ENCODE peak calls at places on chromosomes 5 and 9, in nine cellular contexts. Y is aorta; U is brain microvascular endothelial cell; X is kidney epithelial cell; T is uterus; H is body of pancreas; B is Peyer's patch; R is iPS DF 6.9; O is effector memory CD4-positive, alpha-beta T cell. Z is an unnamed sample. For H3K36me3, the result is how much of the 10 kb centered on the place peaks cover.

GRCh38 chr5:170642776-170643436 is 139.1 kb downstream of the KCNIP1 start:
- DNase-seq in Y (no peak), U (no peak), X (no peak), T (no peak), H (no peak), B (no peak), R (no peak), O (no peak), Z (no peak)

GRCh38 chr9:135960328-135961276 is 571 bp downstream of the UBAC1 start:
- DNase-seq in Y (peak), U (no peak), X (no peak), T (peak), H (peak), B (no peak), R (no peak), O (no peak), Z (no peak)

GRCh38 chr5:138468133-138468965 is 3.1 kb downstream of the EGR1 start:
- DNase-seq in Y (no peak), U (no peak), X (no peak), T (no peak), H (peak), B (no peak), R (no peak), O (no peak), Z (no peak)

GRCh38 chr5:61942462-61943049 is 363.4 kb upstream of the KIF2A start:
- DNase-seq in Y (no peak), U (no peak), X (no peak), T (no peak), H (no peak), B (no peak), R (no peak), O (no peak), Z (no peak)

GRCh38 chr9:132769895-132770774 is 99.9 kb downstream of the GTF3C4 start:
- DNase-seq in Y (peak), U (peak), X (no peak), T (peak), H (peak), B (peak), R (peak), O (peak), Z (peak)

GRCh38 chr9:10661376-10661775 is 48.6 kb upstream of the PTPRD start:
- DNase-seq in Y (no peak), U (no peak), X (no peak), T (no peak), H (no peak), B (no peak), R (no peak), O (no peak), Z (no peak)

GRCh38 chr5:72063219-72063819 is 44.0 kb upstream of the MAP1B start:
- DNase-seq in Y (no peak), U (peak), X (no peak), T (no peak), H (no peak), B (no peak), R (no peak), O (no peak), Z (no peak)

GRCh38 chr9:88572684-88573083 is 37.7 kb downstream of the NXNL2 start:
- DNase-seq in Y (no peak), U (no peak), X (no peak), T (no peak), H (no peak), B (no peak), R (no peak), O (no peak), Z (no peak)

GRCh38 chr9:112028242-112029221 is 131.9 kb downstream of the UGCG start:
- DNase-seq in Y (no peak), U (no peak), X (no peak), T (no peak), H (no peak), B (no peak), R (no peak), O (no peak), Z (peak)

GRCh38 chr5:151417712-151418111 is 29.7 kb upstream of the SLC36A1 start:
- DNase-seq in Y (no peak), U (no peak), X (no peak), T (no peak), H (no peak), B (no peak), R (no peak), O (no peak), Z (no peak)

GRCh38 chr9:91055845-91056244 is 254.2 kb downstream of the SYK start:
- DNase-seq in Y (no peak), U (no peak), X (no peak), T (no peak), H (no peak), B (no peak), R (no peak), O (no peak), Z (no peak)

GRCh38 chr9:87422999-87423398 is 74.7 kb upstream of the DAPK1 start:
- DNase-seq in Y (no peak), U (no peak), X (no peak), T (no peak), H (no peak), B (no peak), R (no peak), O (no peak), Z (no peak)

DNA sequence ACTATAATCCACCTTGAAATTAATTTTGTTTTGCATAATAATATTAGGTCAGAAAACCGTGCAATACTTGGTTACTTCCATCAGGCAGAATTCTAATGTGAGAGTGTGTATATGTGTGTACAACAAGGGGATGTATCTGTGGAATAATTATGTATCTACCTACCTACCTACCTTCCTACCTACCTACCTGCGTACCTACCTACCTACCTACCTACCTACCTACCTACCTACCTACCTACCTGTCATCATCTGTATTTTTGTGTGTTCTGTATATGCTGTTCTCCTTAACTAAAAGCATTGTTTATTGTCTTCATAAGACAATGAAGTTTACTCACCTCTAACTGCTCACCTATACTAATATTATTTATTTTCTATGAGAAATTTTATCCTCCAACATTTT is 52.8 kb downstream of the VCAN start:
- DNase-seq in Y (no peak), U (no peak), X (no peak), T (no peak), H (no peak), B (no peak), R (no peak), O (no peak), Z (no peak)
- H3K36me3 ChIP-seq in Y (under half), U (half or more), X (under half), T (under half), H (under half), B (under half), R (under half), O (under half), Z (under half)

GRCh38 chr5:157362982-157363381 is 97.0 kb upstream of the NIPAL4 start:
- DNase-seq in Y (no peak), U (no peak), X (no peak), T (no peak), H (no peak), B (no peak), R (no peak), O (no peak), Z (no peak)

GRCh38 chr5:157362502-157362901 is 96.6 kb downstream of the CYFIP2 start:
- DNase-seq in Y (no peak), U (no peak), X (no peak), T (no peak), H (no peak), B (no peak), R (no peak), O (no peak), Z (no peak)

GRCh38 chr5:157358871-157359270 is 92.9 kb downstream of the CYFIP2 start:
- DNase-seq in Y (no peak), U (no peak), X (no peak), T (no peak), H (no peak), B (no peak), R (no peak), O (no peak), Z (no peak)

GRCh38 chr5:157359350-157359910 is 93.5 kb downstream of the CYFIP2 start:
- DNase-seq in Y (no peak), U (no peak), X (no peak), T (no peak), H (no peak), B (no peak), R (no peak), O (no peak), Z (no peak)

GRCh38 chr5:157361865-157362465 is 96.0 kb downstream of the CYFIP2 start:
- DNase-seq in Y (no peak), U (peak), X (no peak), T (no peak), H (no peak), B (no peak), R (no peak), O (no peak), Z (no peak)
- H3K36me3 ChIP-seq in Y (under half), U (under half), X (under half), T (under half), H (under half), B (under half), R (under half), O (half or more), Z (half or more)

GRCh38 chr9:121189006-121189405 is 12.7 kb downstream of the RAB14 start:
- DNase-seq in Y (no peak), U (no peak), X (no peak), T (no peak), H (no peak), B (no peak), R (no peak), O (no peak), Z (no peak)

GRCh38 chr9:121185774-121186403 is 15.8 kb downstream of the RAB14 start:
- DNase-seq in Y (no peak), U (no peak), X (no peak), T (no peak), H (no peak), B (no peak), R (no peak), O (no peak), Z (no peak)

GRCh38 chr9:121185178-121185745 is 16.4 kb downstream of the RAB14 start:
- DNase-seq in Y (no peak), U (no peak), X (no peak), T (no peak), H (no peak), B (no peak), R (no peak), O (no peak), Z (no peak)

GRCh38 chr9:121189660-121190059 is 12.0 kb downstream of the RAB14 start:
- DNase-seq in Y (no peak), U (no peak), X (no peak), T (no peak), H (no peak), B (no peak), R (no peak), O (no peak), Z (no peak)

GRCh38 chr9:121187681-121188305 is 13.9 kb downstream of the RAB14 start:
- DNase-seq in Y (no peak), U (no peak), X (no peak), T (no peak), H (no peak), B (no peak), R (no peak), O (no peak), Z (no peak)
- H3K36me3 ChIP-seq in Y (under half), U (under half), X (under half), T (under half), H (under half), B (under half), R (under half), O (under half), Z (under half)

GRCh38 chr9:114365194-114365593 is 22.6 kb downstream of the AKNA start:
- DNase-seq in Y (no peak), U (no peak), X (no peak), T (no peak), H (no peak), B (no peak), R (no peak), O (no peak), Z (no peak)
- H3K36me3 ChIP-seq in Y (under half), U (under half), X (under half), T (under half), H (under half), B (under half), R (under half), O (half or more), Z (half or more)

DNA sequence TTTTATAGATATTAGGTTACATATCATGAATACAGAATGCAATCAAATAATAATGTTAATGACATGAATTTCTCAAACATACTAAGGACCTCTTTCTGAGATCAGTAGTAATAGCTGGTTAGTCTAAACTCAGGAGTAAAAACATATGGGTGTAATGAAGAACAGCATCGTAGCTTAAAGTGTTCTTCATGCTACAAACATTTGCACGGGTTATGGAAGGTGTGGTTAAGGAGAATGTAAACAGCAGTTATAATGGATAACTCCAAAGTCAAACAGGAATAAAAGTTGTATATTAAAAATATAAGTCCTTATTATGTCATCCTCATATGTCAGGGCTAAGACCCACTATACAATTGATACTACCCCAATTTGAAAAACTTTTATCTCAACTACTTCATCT is 112.5 kb downstream of the RICTOR start:
- DNase-seq in Y (no peak), U (no peak), X (no peak), T (no peak), H (no peak), B (no peak), R (no peak), O (no peak), Z (no peak)
- H3K36me3 ChIP-seq in Y (under half), U (under half), X (under half), T (under half), H (under half), B (under half), R (under half), O (half or more), Z (under half)

DNA sequence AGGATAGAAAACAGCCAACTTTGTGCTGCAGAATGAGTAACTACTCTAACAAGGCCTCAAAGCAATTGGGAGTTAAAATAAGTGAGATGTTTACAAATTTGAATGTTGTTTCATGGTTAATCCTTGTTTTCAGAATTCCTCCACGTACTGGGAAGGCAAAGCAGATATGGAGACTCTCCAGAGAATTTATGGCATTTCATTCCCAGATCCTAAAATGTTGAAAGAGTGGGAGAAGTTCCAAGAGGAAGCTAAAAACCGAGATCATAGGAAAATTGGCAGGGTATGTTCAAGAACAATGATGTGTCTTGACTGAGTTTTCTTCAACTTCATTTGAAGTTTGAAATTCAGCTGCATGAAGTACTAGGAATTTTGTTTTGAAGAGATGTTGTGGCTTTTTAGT is 16.4 kb downstream of the TARS1 start:
- DNase-seq in Y (no peak), U (no peak), X (no peak), T (no peak), H (no peak), B (no peak), R (no peak), O (no peak), Z (no peak)
- H3K36me3 ChIP-seq in Y (under half), U (half or more), X (under half), T (under half), H (under half), B (under half), R (under half), O (half or more), Z (under half)

GRCh38 chr9:128484686-128485413 is 19.7 kb upstream of the GLE1 start:
- DNase-seq in Y (no peak), U (no peak), X (no peak), T (no peak), H (no peak), B (no peak), R (no peak), O (no peak), Z (no peak)
- H3K36me3 ChIP-seq in Y (under half), U (half or more), X (under half), T (under half), H (under half), B (under half), R (under half), O (half or more), Z (under half)

GRCh38 chr5:172926008-172926523 is 33.2 kb upstream of the RPL26L1 start:
- DNase-seq in Y (no peak), U (no peak), X (no peak), T (no peak), H (no peak), B (no peak), R (no peak), O (no peak), Z (no peak)

GRCh38 chr5:172925336-172925948 is 33.8 kb upstream of the RPL26L1 start:
- DNase-seq in Y (no peak), U (no peak), X (no peak), T (no peak), H (no peak), B (no peak), R (no peak), O (no peak), Z (no peak)

GRCh38 chr5:172921906-172922305 is 37.3 kb upstream of the RPL26L1 start:
- DNase-seq in Y (no peak), U (no peak), X (no peak), T (no peak), H (no peak), B (no peak), R (no peak), O (no peak), Z (no peak)

GRCh38 chr5:172920995-172921394 is 38.2 kb upstream of the RPL26L1 start:
- DNase-seq in Y (no peak), U (no peak), X (no peak), T (no peak), H (no peak), B (no peak), R (no peak), O (no peak), Z (no peak)

DNA sequence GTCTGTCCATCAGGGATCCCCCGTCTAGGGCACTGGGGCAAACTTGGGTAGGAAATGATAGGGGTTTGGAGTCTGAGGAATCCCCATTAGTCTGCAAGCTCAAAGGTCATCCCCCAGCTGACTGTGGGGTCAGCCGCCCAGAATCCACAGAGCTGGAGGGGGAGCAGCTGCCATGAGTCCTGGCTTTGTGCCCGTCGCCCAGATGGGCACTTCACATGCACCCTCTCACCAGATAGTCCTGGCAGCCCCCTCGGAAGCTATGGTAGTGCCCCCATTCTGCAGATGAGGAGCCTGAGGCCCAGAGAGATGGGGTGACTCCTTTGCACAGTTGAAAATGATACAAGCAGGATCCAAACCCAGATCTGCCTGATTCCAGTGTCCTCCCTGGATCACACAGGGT is 35.7 kb upstream of the RPL26L1 start:
- DNase-seq in Y (no peak), U (no peak), X (no peak), T (no peak), H (no peak), B (no peak), R (no peak), O (no peak), Z (no peak)
- H3K36me3 ChIP-seq in Y (under half), U (under half), X (under half), T (under half), H (under half), B (under half), R (under half), O (under half), Z (under half)

Z was measured in GM12878.